ENCODE peak calls at places on chromosomes 16 and 17, in ten cellular contexts. P is choroid plexus epithelial cell; F is fibroblast of lung; N is kidney; W is esophagus squamous epithelium; X is CD4-positive, alpha-beta T cell; Y is RWPE2; B is nephron progenitor cell; T is neural progenitor cell; L is body of pancreas. S is an unnamed sample.
A peak's percentile ranks its signal among the peaks of the same experiment; 100 is the strongest.

GRCh38 chr17:82878545-82878944 is 38.7 kb upstream of the ZNF750 start:
- DNase-seq in P (no peak), F (no peak), N (no peak), W (no peak), X (no peak), Y (no peak), B (no peak), T (no peak), L (no peak), S (no peak)

GRCh38 chr16:2516391-2517240 is 2.9 kb downstream of the ATP6V0C start:
- DNase-seq in P (peak; percentile 27), F (no peak), N (peak; percentile 70), W (no peak), X (no peak), Y (no peak), B (no peak), T (no peak), L (peak; percentile 15), S (no peak)

GRCh38 chr17:50943575-50943933 is 77.4 kb upstream of the TOB1 start:
- DNase-seq in P (no peak), F (no peak), N (peak; percentile 39), W (no peak), X (no peak), Y (peak; percentile 37), B (no peak), T (no peak), L (peak; percentile 28), S (no peak)

GRCh38 chr16:11020792-11021440 is 76.6 kb downstream of the CLEC16A start:
- DNase-seq in P (no peak), F (no peak), N (no peak), W (no peak), X (no peak), Y (no peak), B (no peak), T (no peak), L (no peak), S (no peak)

GRCh38 chr17:77118251-77118928 is 22.4 kb upstream of the SEC14L1 start:
- DNase-seq in P (no peak), F (no peak), N (peak; percentile 30), W (no peak), X (no peak), Y (no peak), B (no peak), T (no peak), L (no peak), S (no peak)

GRCh38 chr17:79223471-79223870 is 148.8 kb downstream of the ENGASE start:
- DNase-seq in P (no peak), F (no peak), N (no peak), W (no peak), X (no peak), Y (no peak), B (no peak), T (peak; percentile 30), L (no peak), S (no peak)

GRCh38 chr16:69741951-69742904 is 12.5 kb downstream of the NOB1 start:
- DNase-seq in P (peak; percentile 83), F (peak; percentile 21), N (peak; percentile 94), W (no peak), X (no peak), Y (peak; percentile 78), B (no peak), T (no peak), L (peak; percentile 64), S (no peak)

GRCh38 chr17:81901167-81902022 is 643 bp upstream of the NPB start:
- DNase-seq in P (no peak), F (no peak), N (no peak), W (no peak), X (no peak), Y (peak; percentile 63), B (no peak), T (no peak), L (no peak), S (no peak)

GRCh38 chr17:29257756-29258155 is 11.1 kb downstream of the CRYBA1 start:
- DNase-seq in P (peak; percentile 57), F (no peak), N (no peak), W (no peak), X (no peak), Y (no peak), B (no peak), T (no peak), L (no peak), S (no peak)

DNA sequence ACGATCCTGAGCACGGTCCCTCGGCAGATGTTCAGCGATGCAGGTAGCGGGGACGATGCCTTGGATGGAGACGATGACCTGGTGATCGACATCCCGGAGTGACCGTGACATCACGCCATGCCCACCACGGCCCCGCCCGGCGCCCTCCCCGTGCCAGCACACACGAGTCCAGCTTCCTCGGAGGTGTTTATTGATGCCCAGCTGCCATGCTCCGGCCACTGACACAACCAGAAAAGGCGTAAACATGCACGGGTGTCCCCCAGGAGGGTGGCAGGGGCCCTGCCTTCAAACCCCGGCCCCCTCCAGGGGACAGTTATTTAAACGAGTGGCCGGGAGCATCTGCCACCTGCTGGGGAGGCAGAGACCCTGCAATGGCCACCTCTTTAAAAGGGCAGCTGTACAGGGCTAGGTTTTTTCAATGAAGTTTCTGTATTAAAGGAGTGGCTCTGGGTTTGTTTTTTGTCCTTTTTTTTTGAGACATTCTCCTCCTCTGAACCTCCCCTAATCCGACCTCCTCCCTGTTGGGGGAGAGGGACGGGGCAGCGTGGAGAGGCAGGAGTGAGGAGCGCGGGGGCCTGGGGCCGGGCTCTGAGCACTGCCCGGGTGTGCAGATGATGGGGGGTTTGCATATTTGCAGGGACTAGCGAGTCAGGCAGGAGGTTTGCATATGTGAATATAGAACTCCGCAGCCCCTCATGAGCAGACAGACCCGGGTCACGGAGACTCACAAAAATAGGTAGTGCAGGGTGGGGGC is 5.3 kb downstream of the DOC2A start:
- DNase-seq in P (peak; percentile 56), F (no peak), N (peak; percentile 66), W (no peak), X (no peak), Y (no peak), B (peak; percentile 55), T (peak; percentile 70), L (peak; percentile 39), S (no peak)
- TF ChIP-seq CTCF in P (peak; percentile 83), F (peak; percentile 83), N (peak; percentile 67), W (peak; percentile 67), X (peak; percentile 65), Y (peak; percentile 79), B (peak; percentile 81), T (peak; percentile 80), L (peak; percentile 73), S (peak; percentile 72)

DNA sequence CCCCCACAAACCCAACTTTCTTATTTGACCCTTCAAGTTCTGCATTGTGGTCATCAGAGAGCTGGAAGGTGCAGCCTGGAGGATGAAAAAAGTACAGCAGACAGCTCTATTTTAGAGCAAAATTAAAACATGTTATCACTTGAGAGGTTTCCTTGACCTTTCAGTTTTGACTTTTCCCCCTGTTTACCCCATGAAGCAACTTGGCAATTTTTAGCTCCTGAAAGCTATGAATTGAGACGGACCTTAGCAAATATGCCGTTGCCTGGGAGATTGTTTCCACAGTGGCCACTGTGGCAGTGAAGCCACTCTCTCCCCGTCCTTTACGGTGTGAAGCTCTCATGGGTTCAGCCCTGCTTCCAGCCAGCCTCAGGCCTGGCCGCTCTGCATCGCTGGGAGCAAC is 398.6 kb downstream of the CPPED1 start:
- DNase-seq in P (no peak), F (no peak), N (no peak), W (no peak), X (no peak), Y (no peak), B (no peak), T (no peak), L (no peak), S (no peak)
- TF ChIP-seq CTCF in P (no peak), F (no peak), N (no peak), W (no peak), X (no peak), Y (no peak), B (no peak), T (no peak), L (no peak), S (no peak)

GRCh38 chr16:56401482-56401881 is 23.9 kb downstream of the AMFR start:
- DNase-seq in P (peak; percentile 25), F (no peak), N (no peak), W (no peak), X (no peak), Y (no peak), B (no peak), T (peak; percentile 22), L (no peak), S (no peak)
- TF ChIP-seq CTCF in P (peak; percentile 49), F (peak; percentile 28), N (no peak), W (no peak), X (no peak), Y (peak; percentile 15), B (peak; percentile 24), T (peak; percentile 34), L (no peak), S (peak; percentile 39)

DNA sequence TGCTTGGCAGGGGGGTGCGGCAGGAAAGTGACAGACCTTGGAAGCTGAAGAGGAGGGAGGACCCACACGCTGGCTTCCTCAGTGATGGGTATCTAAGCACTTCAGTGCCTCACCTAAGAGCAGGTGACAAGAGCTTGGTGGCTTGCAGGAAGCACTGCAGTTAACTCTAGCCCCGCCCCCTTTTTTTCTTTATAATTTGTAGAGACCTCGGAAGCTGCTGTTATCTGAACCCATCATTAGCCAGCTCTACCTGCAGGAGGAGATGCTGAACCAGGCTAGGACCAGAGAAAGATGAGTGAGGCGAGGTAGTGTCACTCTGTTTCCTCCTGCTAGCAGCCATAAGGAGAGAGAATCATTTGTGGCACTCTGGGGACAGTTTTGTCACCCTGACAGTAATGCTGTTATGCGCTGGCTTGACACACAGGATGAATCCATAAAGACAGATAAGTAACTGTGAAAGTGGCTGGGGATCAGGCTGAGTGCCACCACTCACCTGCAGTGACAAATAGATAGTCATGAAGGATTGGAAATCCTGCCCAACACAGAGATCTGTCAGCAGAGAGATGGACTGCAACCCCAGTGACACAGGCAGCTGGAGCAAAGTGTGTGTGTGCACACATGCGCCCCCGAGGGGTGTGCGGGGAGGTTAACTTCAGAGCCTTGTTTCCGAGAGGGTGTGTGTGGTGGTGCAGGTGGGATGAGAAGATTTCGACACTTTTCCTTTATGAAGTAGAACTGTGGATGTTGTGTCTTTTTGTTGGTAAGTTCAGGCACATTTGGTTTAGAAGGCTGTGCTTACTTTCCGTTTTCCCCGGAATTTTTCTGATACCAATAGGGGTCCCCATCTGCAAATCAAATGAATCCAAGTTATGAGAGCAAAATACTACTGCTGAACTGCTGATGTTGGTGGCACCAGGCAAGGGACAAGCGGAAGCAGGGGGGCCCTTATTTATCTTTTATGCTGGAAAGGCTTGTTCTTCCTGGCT is 223.9 kb downstream of the IRX3 start:
- DNase-seq in P (peak; percentile 48), F (no peak), N (no peak), W (no peak), X (no peak), Y (no peak), B (no peak), T (peak; percentile 37), L (no peak), S (no peak)
- TF ChIP-seq CTCF in P (peak; percentile 47), F (peak; percentile 27), N (no peak), W (no peak), X (no peak), Y (peak; percentile 17), B (no peak), T (no peak), L (no peak), S (no peak)

S was measured in progenitor cell of endocrine pancreas.